ENCODE peak calls at places on chromosome 15, in four cellular contexts. D is fibroblast of lung, A is endodermal cell, V is mammary epithelial cell. M is an unnamed sample.

GRCh38 chr15:90174140-90174891 is 26.8 kb upstream of the SEMA4B start:
- DNase-seq in D (peak; percentile 10), A (no peak), V (peak; percentile 22), M (peak; percentile 97)

GRCh38 chr15:74835312-74835823 is 7.6 kb downstream of the ULK3 start:
- DNase-seq in D (peak; percentile 23), A (peak; percentile 98), V (peak; percentile 70), M (no peak)

GRCh38 chr15:73800662-73801345 is 47.7 kb upstream of the INSYN1 start:
- DNase-seq in D (peak; percentile 93), A (no peak), V (peak; percentile 43), M (no peak)

GRCh38 chr15:89841306-89841705 is 26.7 kb upstream of the ANPEP start:
- DNase-seq in D (no peak), A (no peak), V (no peak), M (no peak)

GRCh38 chr15:71532994-71533393 is 277.4 kb upstream of the NR2E3 start:
- DNase-seq in D (no peak), A (peak; percentile 77), V (peak; percentile 63), M (no peak)

GRCh38 chr15:90818251-90819210 is 49.9 kb upstream of the FURIN start:
- DNase-seq in D (no peak), A (peak; percentile 82), V (no peak), M (no peak)

GRCh38 chr15:98794754-98795153 is 146.4 kb downstream of the IGF1R start:
- DNase-seq in D (no peak), A (peak; percentile 66), V (no peak), M (no peak)

GRCh38 chr15:29103825-29104565 is 165.6 kb downstream of the NSMCE3 start:
- DNase-seq in D (peak; percentile 78), A (peak; percentile 97), V (peak; percentile 57), M (peak; percentile 88)

GRCh38 chr15:92882697-92883642 is 17.2 kb upstream of the CHD2 start:
- DNase-seq in D (no peak), A (no peak), V (no peak), M (peak; percentile 79)

GRCh38 chr15:28885289-28885629 is 515 bp upstream of the APBA2 start:
- DNase-seq in D (no peak), A (no peak), V (no peak), M (peak; percentile 66)

GRCh38 chr15:81491414-81492101 is 117.5 kb upstream of the TMC3 start:
- DNase-seq in D (peak; percentile 54), A (no peak), V (peak; percentile 17), M (no peak)

GRCh38 chr15:73924258-73924921 is 1.9 kb upstream of the LOXL1 start:
- DNase-seq in D (peak; percentile 87), A (peak; percentile 68), V (peak; percentile 64), M (peak; percentile 74)

GRCh38 chr15:74174216-74174965 is 881 bp downstream of the ISLR start:
- DNase-seq in D (no peak), A (peak; percentile 53), V (no peak), M (peak; percentile 81)

GRCh38 chr15:86060614-86061125 is 19.0 kb upstream of the AGBL1 start:
- DNase-seq in D (no peak), A (no peak), V (no peak), M (no peak)

GRCh38 chr15:92021765-92022164 is 168.3 kb downstream of the SLCO3A1 start:
- DNase-seq in D (no peak), A (no peak), V (no peak), M (no peak)

GRCh38 chr15:84839714-84840113 is 22.6 kb downstream of the ALPK3 start:
- DNase-seq in D (no peak), A (no peak), V (no peak), M (no peak)

GRCh38 chr15:58182460-58183163 is 44.4 kb downstream of the AQP9 start:
- DNase-seq in D (peak; percentile 29), A (peak; percentile 87), V (peak; percentile 45), M (peak; percentile 73)

GRCh38 chr15:80998252-80998651 is 2.5 kb upstream of the TLNRD1 start:
- DNase-seq in D (no peak), A (no peak), V (no peak), M (no peak)

GRCh38 chr15:99486371-99487336 is 79.1 kb upstream of the MEF2A start:
- DNase-seq in D (peak; percentile 64), A (peak; percentile 69), V (peak; percentile 23), M (peak; percentile 95)

GRCh38 chr15:34754674-34755418 is at the start of gene GJD2:
- DNase-seq in D (no peak), A (peak; percentile 84), V (no peak), M (peak; percentile 65)

GRCh38 chr15:25862087-25862468 is 1.0 kb downstream of the ATP10A start:
- DNase-seq in D (peak; percentile 29), A (peak; percentile 60), V (no peak), M (no peak)

GRCh38 chr15:80418892-80419537 is 14.8 kb downstream of the ARNT2 start:
- DNase-seq in D (peak; percentile 53), A (peak; percentile 72), V (peak; percentile 33), M (no peak)

GRCh38 chr15:71780349-71780976 is 29.9 kb upstream of the NR2E3 start:
- DNase-seq in D (peak; percentile 46), A (peak; percentile 82), V (peak; percentile 23), M (no peak)

GRCh38 chr15:44598892-44599291 is 61.9 kb downstream of the EIF3J start:
- DNase-seq in D (peak; percentile 90), A (no peak), V (no peak), M (no peak)

GRCh38 chr15:70308011-70308761 is 210.5 kb upstream of the TLE3 start:
- DNase-seq in D (no peak), A (no peak), V (no peak), M (no peak)

GRCh38 chr15:92797168-92798052 is 102.7 kb upstream of the CHD2 start:
- DNase-seq in D (peak; percentile 64), A (peak; percentile 61), V (peak; percentile 66), M (no peak)

GRCh38 chr15:55060831-55061230 is 135.9 kb downstream of the RSL24D1 start:
- DNase-seq in D (no peak), A (no peak), V (no peak), M (no peak)

GRCh38 chr15:33086500-33087141 is 107.9 kb downstream of the FMN1 start:
- DNase-seq in D (peak; percentile 66), A (no peak), V (peak; percentile 58), M (no peak)

GRCh38 chr15:99706557-99707303 is 26.5 kb downstream of the LYSMD4 start:
- DNase-seq in D (no peak), A (no peak), V (no peak), M (no peak)

GRCh38 chr15:95558916-95559315 is 771.6 kb upstream of the NR2F2 start:
- DNase-seq in D (no peak), A (no peak), V (peak; percentile 9), M (no peak)

GRCh38 chr15:98872777-98873176 is 134.8 kb downstream of the PGPEP1L start:
- DNase-seq in D (no peak), A (no peak), V (no peak), M (no peak)

GRCh38 chr15:36278219-36278618 is 301.2 kb upstream of the CDIN1 start:
- DNase-seq in D (peak; percentile 35), A (peak; percentile 55), V (peak; percentile 36), M (no peak)
- TF ChIP-seq CTCF in D (no peak), A (peak; percentile 68), V (peak; percentile 30), M (no peak)

GRCh38 chr15:30929982-30930381 is 26.3 kb downstream of the FAN1 start:
- DNase-seq in D (no peak), A (no peak), V (no peak), M (no peak)
- H3K27ac ChIP-seq in D (no peak overlapping the region), A (no peak overlapping the region), V (no peak overlapping the region), M (no peak overlapping the region)

GRCh38 chr15:63042879-63043340 is 363 bp downstream of the TPM1 start:
- DNase-seq in D (no peak), A (no peak), V (no peak), M (no peak)
- H3K9ac ChIP-seq in D (peak overlapping the region; percentile 79), A (peak overlapping the region; percentile 81), V (peak overlapping the region; percentile 93), M (peak overlapping the region; percentile 17)

DNA sequence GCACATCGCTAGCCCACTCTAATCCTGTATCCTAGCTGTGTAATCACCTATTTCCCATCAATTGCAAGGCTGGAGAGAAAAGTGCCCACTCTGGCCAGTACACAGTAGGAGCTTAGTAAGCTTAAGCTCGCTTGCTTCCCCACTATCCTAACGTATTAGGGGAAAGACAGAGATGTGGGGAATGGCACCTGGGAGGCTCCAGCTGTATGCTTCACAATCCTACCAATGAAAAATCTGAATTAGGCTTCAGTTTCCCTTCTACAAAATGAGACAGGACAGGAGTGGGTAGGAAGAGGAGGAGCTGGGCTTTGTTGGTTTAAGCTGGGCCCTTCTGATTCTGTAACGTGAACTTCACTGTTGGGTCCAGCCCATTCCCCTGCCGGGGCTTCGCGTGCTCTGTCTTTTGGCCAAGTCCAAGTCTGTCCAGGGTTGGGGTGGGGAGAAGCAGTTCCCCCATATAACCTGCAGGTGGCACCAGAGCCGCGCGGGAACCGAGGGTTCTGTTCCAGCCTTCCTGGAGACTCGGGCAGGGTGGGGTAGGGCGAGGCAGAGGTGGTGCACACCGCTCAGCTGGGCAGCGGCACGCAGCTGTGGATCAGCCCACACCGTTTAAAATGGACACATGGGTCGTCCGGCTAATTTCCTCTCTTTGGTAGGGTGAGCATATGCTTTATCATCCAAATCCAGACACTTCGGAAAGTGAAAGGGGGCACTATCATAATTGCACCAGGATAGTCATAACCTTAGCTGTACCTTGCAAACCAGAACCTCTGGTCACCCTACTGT is 118.2 kb downstream of the TBC1D2B start:
- DNase-seq in D (peak; percentile 46), A (peak; percentile 97), V (peak; percentile 57), M (peak; percentile 92)
- TF ChIP-seq CTCF in D (peak; percentile 97), A (peak; percentile 95), V (peak; percentile 83), M (peak; percentile 95)

DNA sequence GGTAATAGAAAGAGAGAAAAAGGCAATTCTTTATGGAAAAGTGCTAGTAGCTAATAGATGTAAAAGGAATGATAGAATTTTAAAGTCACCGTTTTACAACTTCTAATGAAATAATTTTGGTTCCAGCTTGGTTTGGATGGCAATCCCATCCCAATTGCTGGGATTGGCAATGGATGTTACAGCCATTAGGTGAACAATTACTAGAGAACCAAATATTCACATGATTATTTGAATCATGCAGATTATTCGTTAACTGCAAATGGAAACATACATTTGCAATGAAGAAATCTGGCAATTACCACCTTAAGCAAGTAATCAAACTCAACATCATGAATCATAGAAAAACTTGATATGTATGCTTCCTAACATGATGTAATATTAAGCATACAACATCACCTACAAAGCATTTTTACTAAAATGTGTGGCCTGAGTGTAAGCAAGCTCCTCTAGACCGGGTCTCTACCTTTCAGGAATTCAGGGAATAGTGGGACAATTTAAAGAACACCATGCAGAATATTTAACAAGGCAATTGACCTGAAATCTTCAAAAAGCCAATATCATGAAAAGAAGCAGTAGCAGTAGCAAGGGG is 26.2 kb upstream of the ANP32A start:
- DNase-seq in D (no peak), A (no peak), V (no peak), M (no peak)
- H3K27ac ChIP-seq in D (no peak overlapping the region), A (no peak overlapping the region), V (no peak overlapping the region), M (no peak overlapping the region)